ENCODE peak calls at places on chromosome 12, in nine cellular contexts. M, X, Q, B, W, C, R, H and E are unnamed samples.

GRCh38 chr12:78040111-78040510 is 209.4 kb downstream of the NAV3 start:
- DNase-seq in M (no peak), X (no peak), Q (no peak), B (no peak), W (no peak), C (no peak), R (no peak), H (no peak), E (no peak)

GRCh38 chr12:77995436-77996167 is 164.9 kb downstream of the NAV3 start:
- DNase-seq in M (peak; percentile 32), X (peak; percentile 27), Q (no peak), B (no peak), W (no peak), C (no peak), R (no peak), H (no peak), E (peak; percentile 91)

GRCh38 chr12:98399532-98399931 is 115.9 kb upstream of the TMPO start:
- DNase-seq in M (no peak), X (peak; percentile 39), Q (no peak), B (no peak), W (peak; percentile 40), C (peak; percentile 41), R (peak; percentile 80), H (no peak), E (peak; percentile 67)

GRCh38 chr12:4288296-4289019 is 14.9 kb downstream of the CCND2 start:
- DNase-seq in M (no peak), X (no peak), Q (no peak), B (no peak), W (no peak), C (no peak), R (no peak), H (no peak), E (no peak)

GRCh38 chr12:112900298-112901145 is 6.2 kb upstream of the OAS1 start:
- DNase-seq in M (no peak), X (no peak), Q (no peak), B (peak; percentile 30), W (peak; percentile 48), C (peak; percentile 17), R (peak; percentile 58), H (no peak), E (peak; percentile 45)

GRCh38 chr12:46702581-46703344 is 123.0 kb downstream of the SLC38A4 start:
- DNase-seq in M (no peak), X (no peak), Q (no peak), B (peak; percentile 75), W (no peak), C (no peak), R (no peak), H (no peak), E (peak; percentile 100)

GRCh38 chr12:91954326-91954725 is 191.3 kb downstream of the BTG1 start:
- DNase-seq in M (no peak), X (no peak), Q (no peak), B (peak; percentile 8), W (no peak), C (no peak), R (no peak), H (no peak), E (no peak)

GRCh38 chr12:91854725-91855124 is 290.9 kb downstream of the BTG1 start:
- DNase-seq in M (no peak), X (no peak), Q (no peak), B (no peak), W (no peak), C (no peak), R (no peak), H (no peak), E (no peak)

GRCh38 chr12:30134229-30134628 is 350.5 kb upstream of the TMTC1 start:
- DNase-seq in M (no peak), X (no peak), Q (no peak), B (no peak), W (peak; percentile 24), C (no peak), R (no peak), H (no peak), E (peak; percentile 17)

GRCh38 chr12:125129592-125130255 is 64.5 kb downstream of the AACS start:
- DNase-seq in M (no peak), X (no peak), Q (no peak), B (no peak), W (no peak), C (no peak), R (no peak), H (no peak), E (no peak)

GRCh38 chr12:50955697-50956096 is 3.4 kb downstream of the HIGD1C start:
- DNase-seq in M (no peak), X (no peak), Q (no peak), B (no peak), W (no peak), C (no peak), R (no peak), H (no peak), E (no peak)

GRCh38 chr12:78470354-78471195 is 394.0 kb upstream of the SYT1 start:
- DNase-seq in M (no peak), X (no peak), Q (no peak), B (peak; percentile 8), W (peak; percentile 60), C (no peak), R (peak; percentile 57), H (no peak), E (peak; percentile 43)

GRCh38 chr12:69514111-69514510 is 43.9 kb downstream of the FRS2 start:
- DNase-seq in M (no peak), X (no peak), Q (no peak), B (no peak), W (no peak), C (no peak), R (no peak), H (no peak), E (no peak)

GRCh38 chr12:118063567-118064391 is 2.8 kb upstream of the WSB2 start:
- DNase-seq in M (no peak), X (no peak), Q (no peak), B (no peak), W (no peak), C (no peak), R (peak; percentile 4), H (no peak), E (peak; percentile 30)

GRCh38 chr12:53516758-53517455 is 9.6 kb upstream of the NPFF start:
- DNase-seq in M (no peak), X (no peak), Q (no peak), B (no peak), W (no peak), C (no peak), R (no peak), H (no peak), E (no peak)

DNA sequence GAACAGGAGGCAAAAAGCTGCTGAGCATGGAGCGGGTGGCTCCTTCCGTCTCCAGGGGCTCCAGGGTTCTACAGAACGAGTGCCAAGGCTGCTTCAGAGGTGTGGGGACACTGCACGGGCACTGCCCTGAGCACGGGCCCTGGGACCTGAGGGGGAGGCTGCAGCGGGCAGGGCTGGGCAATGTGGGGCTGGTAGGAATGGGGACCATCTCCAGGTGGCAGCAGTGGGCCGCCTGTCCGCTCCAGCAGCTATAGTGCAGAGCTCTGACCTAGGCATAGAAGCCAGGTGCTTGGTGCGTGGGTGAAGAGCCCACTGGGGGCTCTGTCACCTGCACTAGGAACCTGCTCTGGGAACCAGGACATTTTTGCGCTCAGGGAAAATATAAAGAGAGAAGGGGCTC is 22.3 kb downstream of the HDAC7 start:
- DNase-seq in M (no peak), X (no peak), Q (no peak), B (no peak), W (no peak), C (no peak), R (no peak), H (no peak), E (no peak)
- TF ChIP-seq CTCF in M (peak; percentile 65), X (peak; percentile 38), Q (no peak), B (no peak), W (peak; percentile 47), C (peak; percentile 35), R (peak; percentile 6), H (peak; percentile 20), E (peak; percentile 52)

DNA sequence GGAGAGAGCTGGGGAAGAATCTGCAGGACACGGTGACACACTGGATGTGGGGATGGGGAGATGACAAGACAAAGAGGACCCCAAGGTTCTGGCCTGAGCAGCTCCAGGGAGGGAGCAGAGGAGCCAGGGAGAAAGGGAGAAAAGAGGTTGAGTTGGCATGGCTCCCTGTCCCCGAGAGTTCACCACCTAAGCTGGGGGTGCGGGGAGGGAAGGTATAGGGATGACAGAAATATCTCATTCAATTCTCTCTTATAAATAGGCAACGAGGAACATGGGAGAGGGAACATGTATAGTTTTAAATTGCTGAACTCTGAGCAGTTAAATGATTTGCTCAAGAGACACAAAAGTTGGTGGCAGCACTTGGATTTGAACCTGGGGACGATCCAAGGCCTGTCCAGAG is 85.1 kb downstream of the CMKLR1 start:
- DNase-seq in M (no peak), X (no peak), Q (no peak), B (no peak), W (no peak), C (no peak), R (no peak), H (no peak), E (no peak)
- H3K27me3 ChIP-seq in M (no peaks in the 10 kb centered on the region), X (no peaks in the 10 kb centered on the region), Q (no peaks in the 10 kb centered on the region), B (no peaks in the 10 kb centered on the region), W (no peaks in the 10 kb centered on the region), C (no peaks in the 10 kb centered on the region), R (no peaks in the 10 kb centered on the region), H (peaks cover 5% of the 10 kb centered on the region), E (no peaks in the 10 kb centered on the region)

GRCh38 chr12:131407221-131408035 is 303.5 kb upstream of the SFSWAP start:
- DNase-seq in M (no peak), X (no peak), Q (no peak), B (no peak), W (no peak), C (no peak), R (no peak), H (no peak), E (no peak)

GRCh38 chr12:131402781-131403396 is 308.0 kb upstream of the SFSWAP start:
- DNase-seq in M (no peak), X (no peak), Q (no peak), B (no peak), W (no peak), C (no peak), R (no peak), H (no peak), E (no peak)

GRCh38 chr12:131408036-131408365 is 302.9 kb upstream of the SFSWAP start:
- DNase-seq in M (no peak), X (no peak), Q (no peak), B (no peak), W (no peak), C (no peak), R (no peak), H (no peak), E (no peak)

GRCh38 chr12:131403676-131404075 is 307.2 kb upstream of the SFSWAP start:
- DNase-seq in M (no peak), X (no peak), Q (no peak), B (no peak), W (no peak), C (no peak), R (no peak), H (no peak), E (no peak)

GRCh38 chr12:131404705-131405104 is 306.2 kb upstream of the SFSWAP start:
- DNase-seq in M (no peak), X (no peak), Q (no peak), B (no peak), W (no peak), C (no peak), R (no peak), H (no peak), E (no peak)
- H3K4me3 ChIP-seq in M (no peak overlapping the region), X (no peak overlapping the region), Q (no peak overlapping the region), B (no peak overlapping the region), W (no peak overlapping the region), C (no peak overlapping the region), R (no peak overlapping the region), H (no peak overlapping the region), E (no peak overlapping the region)

DNA sequence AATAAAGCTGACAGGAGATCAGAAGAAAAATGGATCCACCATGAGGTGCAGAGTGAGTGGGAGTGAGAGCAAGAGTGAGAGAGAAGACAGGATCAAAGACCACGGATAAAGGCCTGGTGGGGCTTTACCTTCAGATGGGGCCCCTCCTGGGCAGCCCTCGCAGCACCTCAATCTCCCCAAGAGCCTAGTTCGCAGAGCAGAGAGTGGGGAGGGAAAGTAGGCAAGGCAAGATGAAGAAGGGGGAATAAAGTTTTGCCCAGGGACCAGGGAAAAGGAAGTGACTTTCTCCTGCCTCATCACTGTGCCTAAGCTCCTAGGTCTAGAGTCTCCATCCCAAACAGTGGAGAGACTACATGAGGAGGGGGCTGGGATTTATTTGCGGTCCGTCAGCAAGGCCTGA is 10.3 kb downstream of the OR10P1 start:
- DNase-seq in M (no peak), X (no peak), Q (no peak), B (no peak), W (no peak), C (no peak), R (no peak), H (no peak), E (no peak)
- TF ChIP-seq CTCF in M (no peak), X (no peak), Q (no peak), B (no peak), W (no peak), C (no peak), R (no peak), H (no peak), E (no peak)